ENCODE peak calls at places on chromosomes 12 and 14, in nine cellular contexts. G is heart right ventricle, P is right lobe of liver, D is A549, X is stomach, V is uterus, Z is gastrocnemius medialis, C is PC-3, Q is tibial nerve. R is an unnamed sample.

GRCh38 chr14:96614528-96614927 is 112.3 kb downstream of the PAPOLA start:
- DNase-seq in P (no peak), G (no peak), C (no peak), D (no peak), Z (no peak), Q (no peak), X (no peak), V (no peak), R (no peak)

GRCh38 chr12:111276189-111276588 is 92.7 kb downstream of the PHETA1 start:
- DNase-seq in Z (no peak), P (no peak), Q (no peak), X (no peak), D (peak), G (no peak), V (no peak), C (peak), R (no peak)

GRCh38 chr12:4421590-4422031 is 24.0 kb downstream of the FGF6 start:
- DNase-seq in C (peak), V (no peak), Z (no peak), Q (peak), P (no peak), G (peak), D (peak), X (no peak), R (peak)

GRCh38 chr12:22530-23201 is 43.9 kb upstream of the IQSEC3 start:
- DNase-seq in V (no peak), Q (no peak), C (peak), D (no peak), G (no peak), X (no peak), P (peak), Z (no peak), R (no peak)

GRCh38 chr14:92726135-92726932 is 22.1 kb downstream of the LGMN start:
- DNase-seq in G (peak), X (peak), D (peak), P (no peak), Q (no peak), Z (peak), V (peak), C (peak), R (peak)

GRCh38 chr12:70043490-70044138 is 199.6 kb upstream of the CNOT2 start:
- DNase-seq in C (peak), X (peak), V (no peak), G (peak), Z (no peak), D (no peak), Q (no peak), P (no peak), R (no peak)

GRCh38 chr12:24705741-24706358 is 243.1 kb downstream of the BCAT1 start:
- DNase-seq in Z (no peak), X (no peak), P (no peak), G (no peak), Q (no peak), V (no peak), C (no peak), D (no peak), R (no peak)

GRCh38 chr12:75374971-75375370 is 15.9 kb upstream of the GLIPR1L2 start:
- DNase-seq in D (no peak), V (no peak), P (no peak), Z (no peak), Q (no peak), C (no peak), G (no peak), X (no peak), R (no peak)

GRCh38 chr14:68639518-68640292 is 153.2 kb downstream of the ZFP36L1 start:
- DNase-seq in D (no peak), V (no peak), Q (peak), X (no peak), C (no peak), Z (no peak), P (no peak), G (no peak), R (no peak)

GRCh38 chr12:26953447-26953846 is 15.2 kb downstream of the FGFR1OP2 start:
- DNase-seq in D (no peak), Z (peak), Q (no peak), C (no peak), X (no peak), P (no peak), G (no peak), V (no peak), R (no peak)

DNA sequence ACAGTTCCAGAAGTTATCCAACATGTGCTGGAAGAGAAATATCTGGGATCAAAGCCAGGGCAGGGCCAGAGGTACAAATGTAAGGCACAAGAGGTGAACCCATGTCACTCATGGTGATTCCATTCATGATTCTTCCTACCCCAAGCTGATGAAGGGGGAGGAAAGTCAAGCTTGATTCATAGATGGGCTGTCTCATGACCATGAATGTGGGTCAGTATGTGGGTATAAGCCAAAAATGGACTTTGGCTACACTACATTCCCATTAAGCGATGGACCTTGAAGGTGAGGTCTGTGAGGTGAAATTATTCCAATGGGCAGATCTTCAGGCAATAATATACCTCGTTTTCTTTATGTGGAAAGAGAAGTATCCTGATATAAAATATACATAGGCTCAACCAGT is 217.1 kb downstream of the BTG1 start:
- DNase-seq in D (no peak), P (no peak), X (no peak), Q (no peak), Z (no peak), G (no peak), V (no peak), C (no peak), R (no peak)
- H3K27ac ChIP-seq in D (no peak), P (no peak), X (no peak), Q (no peak), Z (no peak), G (no peak), V (no peak), C (no peak), R (no peak)

GRCh38 chr12:38587594-38587993 is 271.0 kb downstream of the ALG10B start:
- DNase-seq in G (no peak), D (no peak), Z (no peak), C (no peak), V (no peak), P (no peak), Q (no peak), X (no peak), R (no peak)
- TF ChIP-seq CTCF in G (no peak), D (no peak), Z (no peak), C (no peak), V (no peak), P (no peak), Q (no peak), X (no peak), R (no peak)

DNA sequence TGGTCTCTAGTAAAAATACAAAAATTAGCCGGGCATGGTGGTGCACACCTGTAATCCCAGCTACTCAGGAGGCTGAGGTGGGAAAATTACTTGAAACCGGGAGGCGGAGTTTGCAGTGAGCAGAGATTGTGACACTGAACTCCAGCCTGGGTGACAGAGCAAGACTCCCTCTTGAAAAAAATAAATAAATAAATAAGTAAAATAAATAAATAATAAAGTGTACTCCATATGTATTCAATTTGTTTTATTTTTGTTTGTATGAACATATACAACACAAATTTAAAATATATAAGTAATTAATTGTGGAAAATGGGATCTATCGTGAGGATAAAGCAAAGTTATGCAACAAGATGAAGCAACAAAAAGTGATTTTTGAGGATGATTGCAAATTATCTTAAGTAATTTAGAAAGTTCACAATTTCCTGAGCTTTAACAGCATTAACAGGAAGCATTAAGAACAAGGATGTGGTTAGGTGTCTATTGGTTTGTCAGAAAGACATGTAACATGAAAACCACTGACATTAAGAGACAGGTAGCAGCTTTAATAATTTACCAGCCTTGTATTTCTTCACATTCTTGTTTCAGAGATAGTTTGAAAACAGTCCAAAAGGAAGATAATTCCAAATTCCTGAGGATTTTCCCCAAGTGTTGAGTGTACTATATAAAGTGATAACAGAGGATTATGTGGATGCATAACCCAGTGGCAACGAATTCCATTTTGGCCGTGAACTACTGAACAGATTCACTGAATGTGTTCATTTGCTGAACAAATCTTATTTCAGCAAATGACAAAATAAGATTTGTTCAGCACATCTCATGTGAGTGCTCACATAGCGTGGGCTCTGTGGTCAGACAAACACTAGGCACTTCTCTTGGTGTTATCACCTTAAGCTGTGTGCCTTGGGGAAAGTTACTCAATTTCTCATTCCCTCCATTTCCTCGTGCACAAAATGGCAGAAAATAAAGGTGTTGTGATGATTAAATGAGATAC is 68.6 kb upstream of the RESF1 start:
- DNase-seq in C (no peak), Q (no peak), X (no peak), G (no peak), Z (no peak), V (no peak), D (no peak), P (no peak), R (no peak)
- H3K27ac ChIP-seq in C (no peak), Q (no peak), X (peak), G (no peak), Z (no peak), V (no peak), D (no peak), P (no peak), R (no peak)

GRCh38 chr14:49892636-49893308 is at the start of gene ARF6:
- DNase-seq in G (peak), X (peak), Z (peak), V (peak), D (peak), P (peak), C (peak), Q (peak), R (peak)
- TF ChIP-seq CTCF in G (peak), X (no peak), Z (no peak), V (peak), D (peak), P (no peak), C (no peak), Q (peak), R (no peak)

GRCh38 chr14:55450987-55451386 is 10.6 kb upstream of the TBPL2 start:
- DNase-seq in P (no peak), G (no peak), C (no peak), D (no peak), V (no peak), X (no peak), Z (no peak), Q (no peak), R (no peak)
- H3K27ac ChIP-seq in P (no peak), G (no peak), C (no peak), D (no peak), V (no peak), X (no peak), Z (no peak), Q (no peak), R (no peak)

GRCh38 chr12:124440031-124440626 is 127.3 kb downstream of the NCOR2 start:
- DNase-seq in V (no peak), Z (no peak), D (no peak), G (no peak), Q (no peak), P (no peak), C (no peak), X (no peak), R (no peak)

GRCh38 chr12:124437121-124437520 is 130.3 kb downstream of the NCOR2 start:
- DNase-seq in C (no peak), G (no peak), D (no peak), P (no peak), X (no peak), Q (no peak), V (no peak), Z (no peak), R (no peak)

GRCh38 chr12:124437621-124438414 is 129.6 kb downstream of the NCOR2 start:
- DNase-seq in V (no peak), X (no peak), D (no peak), Q (no peak), C (no peak), Z (no peak), G (no peak), P (no peak), R (no peak)

GRCh38 chr12:124436366-124436765 is 131.0 kb downstream of the NCOR2 start:
- DNase-seq in D (peak), Z (no peak), Q (no peak), G (no peak), P (no peak), C (no peak), X (no peak), V (peak), R (no peak)

GRCh38 chr12:124438415-124439056 is 128.9 kb downstream of the NCOR2 start:
- DNase-seq in Q (no peak), Z (no peak), G (no peak), C (no peak), V (no peak), D (peak), P (no peak), X (no peak), R (no peak)
- TF ChIP-seq CTCF in Q (no peak), Z (no peak), G (no peak), C (no peak), V (no peak), D (no peak), P (no peak), X (no peak), R (no peak)

GRCh38 chr12:107418976-107419375 is 266.6 kb upstream of the PWP1 start:
- DNase-seq in X (no peak), D (no peak), C (no peak), Z (no peak), P (no peak), G (no peak), Q (no peak), V (no peak), R (no peak)
- H3K27ac ChIP-seq in X (no peak), D (no peak), C (no peak), Z (no peak), P (no peak), G (no peak), Q (no peak), V (no peak), R (no peak)

GRCh38 chr12:41264281-41264680 is 76.2 kb downstream of the PDZRN4 start:
- DNase-seq in Q (no peak), Z (no peak), D (peak), V (no peak), G (no peak), P (no peak), C (peak), X (no peak), R (peak)
- TF ChIP-seq CTCF in Q (peak), Z (no peak), D (peak), V (no peak), G (peak), P (peak), C (peak), X (no peak), R (peak)

GRCh38 chr14:56524971-56525677 is 54.5 kb upstream of the TMEM260 start:
- DNase-seq in V (no peak), X (no peak), Z (no peak), C (no peak), D (no peak), G (no peak), Q (no peak), P (no peak), R (no peak)
- H3K27ac ChIP-seq in V (no peak), X (no peak), Z (no peak), C (no peak), D (no peak), G (no peak), Q (no peak), P (no peak), R (no peak)